ENCODE peak calls at places on chromosomes 7 and 10, in seven cellular contexts. M is Panc1, O is A673, V is retinal pigment epithelial cell, X is A549, I is ovary, B is Caco-2. T is an unnamed sample.

GRCh38 chr10:129887986-129888783 is 75.9 kb downstream of the EBF3 start:
- DNase-seq in M (no peak), O (no peak), V (no peak), X (no peak), I (no peak), B (no peak), T (no peak)

GRCh38 chr7:1172666-1173523 is 12.9 kb upstream of the ZFAND2A start:
- DNase-seq in M (no peak), O (no peak), V (no peak), X (no peak), I (no peak), B (no peak), T (no peak)

GRCh38 chr10:68796609-68797008 is 30.7 kb upstream of the STOX1 start:
- DNase-seq in M (no peak), O (no peak), V (peak), X (no peak), I (no peak), B (no peak), T (peak)

GRCh38 chr7:28984631-28985030 is 26.5 kb upstream of the TRIL start:
- DNase-seq in M (no peak), O (peak), V (peak), X (peak), I (no peak), B (no peak), T (no peak)

GRCh38 chr7:1646957-1647891 is 22.9 kb upstream of the ELFN1 start:
- DNase-seq in M (no peak), O (peak), V (no peak), X (no peak), I (no peak), B (no peak), T (no peak)

GRCh38 chr7:373818-374705 is 84.1 kb downstream of the FOXL3 start:
- DNase-seq in M (no peak), O (no peak), V (no peak), X (no peak), I (peak), B (peak), T (no peak)

GRCh38 chr7:144565586-144565985 is 162.1 kb upstream of the NOBOX start:
- DNase-seq in M (no peak), O (peak), V (no peak), X (no peak), I (no peak), B (no peak), T (no peak)

GRCh38 chr10:63536678-63537077 is 15.5 kb downstream of the REEP3 start:
- DNase-seq in M (no peak), O (no peak), V (no peak), X (no peak), I (no peak), B (no peak), T (no peak)

GRCh38 chr7:114820993-114821945 is 100.6 kb upstream of the MDFIC start:
- DNase-seq in M (no peak), O (no peak), V (no peak), X (no peak), I (no peak), B (no peak), T (no peak)

GRCh38 chr7:117997862-117998825 is 124.9 kb upstream of the CTTNBP2 start:
- DNase-seq in M (no peak), O (no peak), V (peak), X (no peak), I (no peak), B (no peak), T (no peak)

GRCh38 chr10:69209787-69210480 is 10.2 kb upstream of the HKDC1 start:
- DNase-seq in M (no peak), O (no peak), V (no peak), X (no peak), I (no peak), B (no peak), T (no peak)

GRCh38 chr10:24196426-24197039 is 12.4 kb upstream of the KIAA1217 start:
- DNase-seq in M (peak), O (peak), V (no peak), X (peak), I (peak), B (peak), T (no peak)

GRCh38 chr10:118958984-118959916 is 70.3 kb upstream of the NANOS1 start:
- DNase-seq in M (no peak), O (no peak), V (peak), X (peak), I (no peak), B (no peak), T (peak)

GRCh38 chr7:155291045-155291530 is 6.6 kb upstream of the INSIG1 start:
- DNase-seq in M (no peak), O (no peak), V (no peak), X (peak), I (no peak), B (peak), T (no peak)

GRCh38 chr7:142583424-142583823 is 165.8 kb upstream of the PRSS1 start:
- DNase-seq in M (peak), O (no peak), V (peak), X (peak), I (no peak), B (no peak), T (peak)

GRCh38 chr10:124916098-124916584 is 25.8 kb upstream of the ZRANB1 start:
- DNase-seq in M (no peak), O (peak), V (no peak), X (peak), I (no peak), B (no peak), T (no peak)

GRCh38 chr7:158031820-158032424 is 555.7 kb downstream of the PTPRN2 start:
- DNase-seq in M (no peak), O (no peak), V (no peak), X (no peak), I (no peak), B (no peak), T (no peak)

GRCh38 chr7:153433223-153433622 is 619.0 kb upstream of the DPP6 start:
- DNase-seq in M (no peak), O (no peak), V (no peak), X (no peak), I (no peak), B (no peak), T (no peak)

GRCh38 chr7:134089446-134089845 is 37.7 kb upstream of the LRGUK start:
- DNase-seq in M (no peak), O (no peak), V (no peak), X (no peak), I (no peak), B (no peak), T (no peak)

GRCh38 chr10:114337510-114338462 is 66.5 kb downstream of the AFAP1L2 start:
- DNase-seq in M (no peak), O (no peak), V (no peak), X (no peak), I (no peak), B (no peak), T (no peak)

GRCh38 chr10:88707429-88708110 is 1.5 kb downstream of the LIPK start:
- DNase-seq in M (peak), O (peak), V (peak), X (no peak), I (no peak), B (no peak), T (peak)

GRCh38 chr7:80187279-80187678 is 52.6 kb downstream of the GNAI1 start:
- DNase-seq in M (no peak), O (peak), V (no peak), X (no peak), I (no peak), B (no peak), T (no peak)

GRCh38 chr7:38886265-38886664 is 22.7 kb downstream of the VPS41 start:
- DNase-seq in M (no peak), O (no peak), V (no peak), X (no peak), I (no peak), B (no peak), T (no peak)

GRCh38 chr7:39069886-39070881 is 92.5 kb downstream of the POU6F2 start:
- DNase-seq in M (no peak), O (peak), V (no peak), X (no peak), I (no peak), B (no peak), T (no peak)

GRCh38 chr7:45924283-45924682 is 3.2 kb upstream of the IGFBP3 start:
- DNase-seq in M (no peak), O (no peak), V (peak), X (peak), I (no peak), B (no peak), T (peak)

GRCh38 chr7:44637788-44638594 is 31.6 kb downstream of the OGDH start:
- DNase-seq in M (peak), O (peak), V (peak), X (peak), I (no peak), B (no peak), T (no peak)
- H3K4me3 ChIP-seq in M (no peak), O (no peak), V (no peak), X (no peak), I (no peak), B (no peak), T (no peak)

GRCh38 chr7:140631602-140632001 is 9.0 kb downstream of the DENND2A start:
- DNase-seq in M (no peak), O (no peak), V (no peak), X (no peak), I (no peak), B (no peak), T (no peak)

GRCh38 chr7:140631006-140631405 is 9.6 kb downstream of the DENND2A start:
- DNase-seq in M (no peak), O (no peak), V (no peak), X (no peak), I (no peak), B (no peak), T (no peak)

GRCh38 chr7:140621326-140622035 is 19.1 kb downstream of the DENND2A start:
- DNase-seq in M (no peak), O (no peak), V (no peak), X (no peak), I (no peak), B (no peak), T (no peak)

GRCh38 chr7:140623995-140624902 is 16.4 kb downstream of the DENND2A start:
- DNase-seq in M (no peak), O (no peak), V (no peak), X (no peak), I (no peak), B (peak), T (no peak)

GRCh38 chr7:140625908-140626868 is 14.4 kb downstream of the DENND2A start:
- DNase-seq in M (no peak), O (peak), V (no peak), X (peak), I (peak), B (peak), T (no peak)
- TF ChIP-seq CTCF in M (no peak), O (no peak), V (no peak), X (no peak), I (no peak), B (no peak), T (no peak)

DNA sequence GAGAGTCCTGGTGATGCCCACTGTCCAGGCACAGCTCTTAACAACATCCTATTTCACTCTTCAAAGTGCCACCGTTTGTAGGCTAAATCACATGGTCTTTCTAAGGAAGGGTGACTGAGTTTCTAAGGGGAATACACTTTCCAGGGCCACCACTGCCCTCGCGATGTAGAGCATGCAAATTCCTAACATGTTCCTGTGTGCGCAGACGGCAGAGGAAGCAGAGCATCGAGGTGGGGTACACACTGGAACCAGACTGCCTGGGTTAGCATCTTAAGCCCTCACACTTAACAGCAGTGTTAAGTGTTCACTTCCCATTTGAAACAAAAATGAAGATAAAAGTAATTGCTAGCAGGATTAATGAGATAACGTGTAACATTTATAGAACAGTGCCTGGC is 3.0 kb downstream of the VOPP1 start:
- DNase-seq in M (no peak), O (no peak), V (no peak), X (no peak), I (no peak), B (no peak), T (no peak)
- H3K4me3 ChIP-seq in M (no peak), O (no peak), V (no peak), X (no peak), I (no peak), B (no peak), T (no peak)

GRCh38 chr10:22690158-22690557 is 24.2 kb downstream of the PIP4K2A start:
- DNase-seq in M (no peak), O (no peak), V (no peak), X (no peak), I (no peak), B (no peak), T (no peak)

GRCh38 chr10:22697101-22697500 is 17.3 kb downstream of the PIP4K2A start:
- DNase-seq in M (no peak), O (no peak), V (no peak), X (no peak), I (no peak), B (no peak), T (no peak)

GRCh38 chr10:22693371-22693784 is 21.0 kb downstream of the PIP4K2A start:
- DNase-seq in M (no peak), O (no peak), V (no peak), X (no peak), I (no peak), B (no peak), T (no peak)

GRCh38 chr10:22690614-22691431 is 23.6 kb downstream of the PIP4K2A start:
- DNase-seq in M (no peak), O (no peak), V (no peak), X (no peak), I (no peak), B (no peak), T (no peak)

DNA sequence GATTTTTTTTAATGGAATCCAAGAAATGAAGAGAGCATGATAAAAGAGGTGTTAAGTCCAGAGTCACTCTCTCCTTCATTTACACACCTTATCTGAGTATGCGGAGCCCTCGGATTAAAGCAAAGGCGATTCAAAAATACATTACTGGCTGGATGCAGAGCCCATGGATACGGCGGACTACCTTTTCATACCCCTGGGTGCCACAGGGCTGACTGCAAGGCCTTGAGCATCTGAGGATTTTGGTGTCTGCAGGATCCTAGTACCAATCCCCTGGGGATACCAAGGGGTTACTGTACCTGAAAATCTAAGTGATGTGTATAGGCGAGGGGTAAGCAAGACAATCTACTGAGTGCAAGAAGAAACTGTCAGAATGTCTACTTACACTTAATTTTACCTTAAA is 20.5 kb downstream of the PIP4K2A start:
- DNase-seq in M (no peak), O (no peak), V (no peak), X (no peak), I (no peak), B (no peak), T (no peak)
- TF ChIP-seq CTCF in M (no peak), O (no peak), V (no peak), X (no peak), I (no peak), B (no peak), T (no peak)

GRCh38 chr7:95479992-95480624 is 5.6 kb upstream of the ASB4 start:
- DNase-seq in M (no peak), O (no peak), V (no peak), X (no peak), I (no peak), B (no peak), T (no peak)

GRCh38 chr7:95485749-95486148 is at the start of gene ASB4:
- DNase-seq in M (no peak), O (no peak), V (no peak), X (no peak), I (no peak), B (no peak), T (no peak)

GRCh38 chr7:95478139-95479037 is 7.4 kb upstream of the ASB4 start:
- DNase-seq in M (no peak), O (peak), V (no peak), X (peak), I (peak), B (peak), T (no peak)

GRCh38 chr7:95482398-95482797 is 3.3 kb upstream of the ASB4 start:
- DNase-seq in M (no peak), O (no peak), V (no peak), X (no peak), I (no peak), B (no peak), T (no peak)

DNA sequence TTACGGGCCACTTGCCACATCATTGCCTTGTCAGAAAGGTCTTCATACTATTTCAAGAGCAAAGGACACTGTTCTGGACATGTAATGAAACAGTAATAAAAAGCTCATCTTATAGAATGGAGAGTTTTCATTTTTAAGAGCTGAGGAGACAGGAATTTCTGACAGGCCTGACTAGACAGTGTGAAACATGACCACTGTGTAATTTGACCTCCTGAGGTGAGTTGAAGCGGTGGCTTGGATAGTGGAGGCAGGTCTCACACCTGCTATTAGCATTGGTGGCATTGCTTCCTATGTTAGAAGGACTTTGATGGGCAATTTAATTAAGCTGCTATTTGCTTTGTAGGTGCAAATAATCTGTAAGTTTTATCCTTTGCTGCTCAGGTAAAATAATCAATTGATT is 4.0 kb upstream of the ASB4 start:
- DNase-seq in M (no peak), O (no peak), V (no peak), X (no peak), I (no peak), B (no peak), T (no peak)
- H3K4me3 ChIP-seq in M (no peak), O (no peak), V (no peak), X (no peak), I (no peak), B (no peak), T (no peak)

GRCh38 chr7:30226593-30227268 is 57.7 kb upstream of the ZNRF2 start:
- DNase-seq in M (no peak), O (peak), V (no peak), X (peak), I (no peak), B (peak), T (no peak)
- TF ChIP-seq CTCF in M (peak), O (peak), V (peak), X (peak), I (no peak), B (peak), T (peak)

GRCh38 chr7:102046373-102047117 is 229.1 kb downstream of the CUX1 start:
- DNase-seq in M (no peak), O (no peak), V (no peak), X (no peak), I (no peak), B (no peak), T (no peak)

GRCh38 chr7:102044984-102045673 is 227.7 kb downstream of the CUX1 start:
- DNase-seq in M (no peak), O (peak), V (peak), X (no peak), I (peak), B (no peak), T (no peak)

GRCh38 chr7:102044641-102044983 is 227.2 kb downstream of the CUX1 start:
- DNase-seq in M (no peak), O (no peak), V (no peak), X (no peak), I (no peak), B (no peak), T (no peak)

GRCh38 chr7:102047167-102047566 is 229.7 kb downstream of the CUX1 start:
- DNase-seq in M (no peak), O (no peak), V (no peak), X (no peak), I (no peak), B (no peak), T (no peak)

DNA sequence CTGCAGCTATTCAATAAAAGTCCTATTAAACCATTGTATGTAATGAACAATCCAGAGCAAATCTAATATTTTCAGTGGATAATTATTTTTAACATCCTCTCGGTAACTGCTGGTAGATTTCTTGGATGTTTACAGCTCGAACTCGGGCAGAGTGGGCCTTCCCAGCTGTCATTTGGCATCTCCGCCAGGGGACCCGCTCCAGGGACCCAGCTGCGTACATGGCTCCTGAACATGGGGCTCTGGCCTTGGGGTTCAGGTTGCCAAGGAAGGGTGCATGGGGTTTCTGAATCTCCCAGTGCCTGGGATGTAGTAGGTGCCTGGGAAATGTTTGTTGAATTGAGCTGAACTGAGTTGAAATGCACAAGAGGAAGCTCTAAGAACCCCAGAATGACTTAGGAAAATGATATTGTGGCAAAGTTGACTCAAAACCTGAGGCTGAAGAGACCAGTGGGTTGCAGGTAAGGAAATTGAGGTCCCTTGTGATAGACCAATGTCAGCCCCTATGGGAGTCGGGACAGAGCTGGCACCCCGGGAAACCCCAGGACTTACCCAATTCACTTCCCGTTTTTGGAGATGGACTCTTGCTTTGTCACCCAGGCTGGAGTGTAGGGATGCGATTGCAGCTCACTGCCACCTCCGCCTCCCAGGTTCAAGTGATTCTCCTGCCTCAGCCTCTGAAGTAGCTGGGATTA is 228.4 kb downstream of the CUX1 start:
- DNase-seq in M (no peak), O (no peak), V (no peak), X (no peak), I (no peak), B (no peak), T (no peak)
- H3K4me3 ChIP-seq in M (no peak), O (peak), V (peak), X (no peak), I (no peak), B (no peak), T (no peak)

GRCh38 chr10:32349968-32350738 is 3.2 kb upstream of the EPC1 start:
- DNase-seq in M (no peak), O (no peak), V (no peak), X (no peak), I (no peak), B (no peak), T (no peak)
- TF ChIP-seq CTCF in M (no peak), O (no peak), V (no peak), X (no peak), I (no peak), B (no peak), T (no peak)